ENCODE peak calls at places on chromosomes 6 and 20, in ten cellular contexts. F, Q, S, I, M, J, C, T, H and G are unnamed samples.

GRCh38 chr20:17023036-17023435 is 203.8 kb upstream of the PCSK2 start:
- DNase-seq in F (no peak), Q (peak), S (no peak), I (no peak), M (no peak), J (no peak), C (no peak), T (no peak), H (no peak), G (no peak)

GRCh38 chr6:133767571-133767970 is 121.3 kb upstream of the TCF21 start:
- DNase-seq in F (peak), Q (no peak), S (no peak), I (no peak), M (no peak), J (no peak), C (no peak), T (peak), H (no peak), G (no peak)

GRCh38 chr6:157264701-157265100 is 58.6 kb downstream of the TMEM242 start:
- DNase-seq in F (no peak), Q (no peak), S (no peak), I (no peak), M (no peak), J (no peak), C (no peak), T (no peak), H (no peak), G (no peak)

GRCh38 chr20:63027425-63028389 is 20.9 kb upstream of the BHLHE23 start:
- DNase-seq in F (peak), Q (peak), S (no peak), I (peak), M (no peak), J (no peak), C (peak), T (no peak), H (no peak), G (no peak)

GRCh38 chr6:39855356-39855995 is 63.3 kb downstream of the DAAM2 start:
- DNase-seq in F (peak), Q (no peak), S (no peak), I (no peak), M (no peak), J (no peak), C (no peak), T (peak), H (no peak), G (no peak)

GRCh38 chr6:34919651-34920050 is 30.6 kb downstream of the ANKS1A start:
- DNase-seq in F (peak), Q (no peak), S (no peak), I (no peak), M (no peak), J (no peak), C (no peak), T (peak), H (no peak), G (no peak)

GRCh38 chr20:50359607-50360217 is 150.5 kb upstream of the PTPN1 start:
- DNase-seq in F (no peak), Q (no peak), S (no peak), I (no peak), M (no peak), J (no peak), C (no peak), T (no peak), H (no peak), G (no peak)

GRCh38 chr20:22578221-22579118 is 5.9 kb downstream of the FOXA2 start:
- DNase-seq in F (no peak), Q (peak), S (no peak), I (no peak), M (no peak), J (no peak), C (no peak), T (no peak), H (no peak), G (no peak)

GRCh38 chr6:163308629-163309276 is 105.8 kb upstream of the QKI start:
- DNase-seq in F (no peak), Q (no peak), S (no peak), I (no peak), M (no peak), J (no peak), C (no peak), T (no peak), H (no peak), G (no peak)

GRCh38 chr6:150334790-150335783 is 33.7 kb upstream of the IYD start:
- DNase-seq in F (peak), Q (peak), S (peak), I (no peak), M (peak), J (peak), C (no peak), T (peak), H (no peak), G (no peak)

GRCh38 chr6:133301739-133302138 is 60.6 kb downstream of the EYA4 start:
- DNase-seq in F (no peak), Q (no peak), S (no peak), I (no peak), M (no peak), J (no peak), C (no peak), T (no peak), H (no peak), G (no peak)

GRCh38 chr6:96685702-96686101 is 122.8 kb downstream of the FHL5 start:
- DNase-seq in F (no peak), Q (no peak), S (no peak), I (no peak), M (no peak), J (no peak), C (no peak), T (no peak), H (no peak), G (no peak)

GRCh38 chr20:43040427-43040826 is 149.3 kb downstream of the PTPRT start:
- DNase-seq in F (peak), Q (peak), S (peak), I (no peak), M (no peak), J (no peak), C (no peak), T (no peak), H (no peak), G (no peak)

GRCh38 chr6:57254055-57254717 is 32.1 kb upstream of the RAB23 start:
- DNase-seq in F (no peak), Q (peak), S (no peak), I (no peak), M (no peak), J (no peak), C (no peak), T (no peak), H (no peak), G (no peak)

GRCh38 chr6:3315841-3316240 is 57.1 kb downstream of the PSMG4 start:
- DNase-seq in F (no peak), Q (no peak), S (no peak), I (no peak), M (no peak), J (no peak), C (no peak), T (no peak), H (no peak), G (no peak)

GRCh38 chr20:60653111-60653845 is 598.8 kb upstream of the CDH4 start:
- DNase-seq in F (peak), Q (no peak), S (no peak), I (no peak), M (no peak), J (no peak), C (no peak), T (peak), H (no peak), G (no peak)

GRCh38 chr20:59178983-59179595 is 15.5 kb downstream of the ZNF831 start:
- DNase-seq in F (no peak), Q (peak), S (no peak), I (no peak), M (peak), J (no peak), C (no peak), T (no peak), H (no peak), G (no peak)

GRCh38 chr6:13248053-13248452 is 80.3 kb downstream of the TBC1D7 start:
- DNase-seq in F (no peak), Q (peak), S (peak), I (no peak), M (no peak), J (peak), C (no peak), T (peak), H (no peak), G (no peak)

GRCh38 chr6:53986165-53986720 is 125.0 kb upstream of the MLIP start:
- DNase-seq in F (peak), Q (peak), S (no peak), I (no peak), M (peak), J (peak), C (peak), T (peak), H (no peak), G (no peak)

GRCh38 chr6:131694832-131695426 is 6.3 kb downstream of the OR2A4 start:
- DNase-seq in F (peak), Q (peak), S (peak), I (peak), M (peak), J (peak), C (peak), T (peak), H (no peak), G (no peak)

GRCh38 chr20:57049298-57049697 is 217.1 kb downstream of the BMP7 start:
- DNase-seq in F (no peak), Q (no peak), S (no peak), I (no peak), M (no peak), J (no peak), C (no peak), T (no peak), H (no peak), G (no peak)

GRCh38 chr6:30819287-30819917 is 64.9 kb upstream of the DDR1 start:
- DNase-seq in F (peak), Q (no peak), S (no peak), I (no peak), M (no peak), J (no peak), C (no peak), T (peak), H (no peak), G (no peak)

GRCh38 chr6:63560806-63561672 is 11.2 kb upstream of the LOC128125822 start:
- DNase-seq in F (peak), Q (no peak), S (no peak), I (no peak), M (no peak), J (no peak), C (no peak), T (peak), H (no peak), G (no peak)

GRCh38 chr6:85008311-85009015 is 244.1 kb upstream of the TBX18 start:
- DNase-seq in F (peak), Q (no peak), S (no peak), I (no peak), M (no peak), J (no peak), C (no peak), T (no peak), H (no peak), G (no peak)

GRCh38 chr20:3470627-3471396 is at the start of gene ATRN:
- DNase-seq in F (peak), Q (peak), S (peak), I (peak), M (peak), J (peak), C (peak), T (peak), H (peak), G (peak)
- H3K27ac ChIP-seq in F (peak), Q (no peak), S (no peak), I (no peak), M (peak), J (peak), C (peak), T (peak), H (peak), G (peak)

GRCh38 chr20:34876161-34877001 is at the start of gene ACSS2:
- DNase-seq in F (peak), Q (peak), S (peak), I (peak), M (peak), J (peak), C (peak), T (peak), H (peak), G (peak)
- H3K27ac ChIP-seq in F (peak), Q (no peak), S (no peak), I (peak), M (peak), J (no peak), C (peak), T (peak), H (peak), G (peak)

GRCh38 chr6:74117113-74117512 is 421.1 kb downstream of the CD109 start:
- DNase-seq in F (no peak), Q (no peak), S (no peak), I (no peak), M (no peak), J (peak), C (no peak), T (peak), H (no peak), G (no peak)

GRCh38 chr6:74115674-74116073 is 419.7 kb downstream of the CD109 start:
- DNase-seq in F (peak), Q (no peak), S (no peak), I (no peak), M (no peak), J (no peak), C (no peak), T (no peak), H (no peak), G (no peak)

GRCh38 chr6:74113901-74114300 is 417.9 kb downstream of the CD109 start:
- DNase-seq in F (no peak), Q (no peak), S (no peak), I (no peak), M (no peak), J (no peak), C (no peak), T (peak), H (no peak), G (no peak)

GRCh38 chr6:74114428-74114827 is 418.4 kb downstream of the CD109 start:
- DNase-seq in F (no peak), Q (no peak), S (no peak), I (no peak), M (no peak), J (no peak), C (no peak), T (no peak), H (no peak), G (no peak)
- H3K27ac ChIP-seq in F (no peak), Q (no peak), S (no peak), I (no peak), M (no peak), J (no peak), C (no peak), T (no peak), H (no peak), G (no peak)

GRCh38 chr6:44329858-44330257 is 12.6 kb upstream of the SPATS1 start:
- DNase-seq in F (no peak), Q (no peak), S (no peak), I (no peak), M (no peak), J (no peak), C (no peak), T (no peak), H (no peak), G (no peak)
- H3K27ac ChIP-seq in F (no peak), Q (no peak), S (no peak), I (no peak), M (no peak), J (no peak), C (no peak), T (no peak), H (no peak), G (no peak)

DNA sequence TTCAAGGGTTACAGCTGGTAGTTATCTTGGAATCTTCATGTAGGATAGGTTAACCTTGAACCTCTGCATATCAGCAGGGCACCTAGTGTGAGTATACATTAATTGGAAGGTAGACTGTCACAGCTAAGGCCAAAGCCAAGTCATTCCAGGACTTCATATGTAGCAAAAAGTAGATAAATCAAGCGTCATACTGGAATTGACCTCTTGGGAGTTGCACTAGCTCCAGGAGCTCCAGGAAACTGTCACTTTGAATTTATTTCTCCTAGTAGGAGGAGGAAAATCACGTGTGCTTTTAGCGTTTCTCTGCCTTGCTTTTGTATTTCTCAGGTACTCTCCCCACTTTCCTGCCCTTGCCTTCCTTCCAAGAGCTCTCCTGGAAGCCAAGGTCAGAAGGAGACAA is 30.3 kb downstream of the RIPOR2 start:
- DNase-seq in F (no peak), Q (no peak), S (no peak), I (no peak), M (no peak), J (no peak), C (no peak), T (no peak), H (no peak), G (no peak)
- H3K27ac ChIP-seq in F (no peak), Q (no peak), S (no peak), I (no peak), M (no peak), J (no peak), C (no peak), T (no peak), H (peak), G (no peak)

DNA sequence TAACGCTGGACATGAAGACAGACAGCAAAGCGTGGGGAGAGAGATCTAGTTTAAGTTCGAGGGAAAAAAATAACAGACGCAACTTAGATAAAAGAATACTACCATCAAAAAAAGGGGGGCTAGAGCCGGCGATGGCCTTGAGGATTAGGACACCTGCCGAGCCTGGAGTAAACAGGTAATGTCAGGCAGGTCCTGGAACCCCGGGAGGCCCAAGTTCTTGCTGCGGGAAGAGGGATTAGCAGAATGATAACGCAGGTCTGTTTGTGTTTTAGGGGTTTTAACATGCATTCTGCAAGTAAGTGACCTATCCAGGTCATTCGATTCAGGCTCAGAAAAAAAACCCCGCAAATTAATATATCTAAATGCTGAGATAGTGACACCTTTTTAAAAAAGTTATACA is 754 bp upstream of the TMEM170B start:
- DNase-seq in F (peak), Q (peak), S (peak), I (peak), M (no peak), J (no peak), C (no peak), T (no peak), H (no peak), G (no peak)
- H3K27ac ChIP-seq in F (no peak), Q (no peak), S (no peak), I (peak), M (peak), J (no peak), C (peak), T (peak), H (peak), G (peak)

DNA sequence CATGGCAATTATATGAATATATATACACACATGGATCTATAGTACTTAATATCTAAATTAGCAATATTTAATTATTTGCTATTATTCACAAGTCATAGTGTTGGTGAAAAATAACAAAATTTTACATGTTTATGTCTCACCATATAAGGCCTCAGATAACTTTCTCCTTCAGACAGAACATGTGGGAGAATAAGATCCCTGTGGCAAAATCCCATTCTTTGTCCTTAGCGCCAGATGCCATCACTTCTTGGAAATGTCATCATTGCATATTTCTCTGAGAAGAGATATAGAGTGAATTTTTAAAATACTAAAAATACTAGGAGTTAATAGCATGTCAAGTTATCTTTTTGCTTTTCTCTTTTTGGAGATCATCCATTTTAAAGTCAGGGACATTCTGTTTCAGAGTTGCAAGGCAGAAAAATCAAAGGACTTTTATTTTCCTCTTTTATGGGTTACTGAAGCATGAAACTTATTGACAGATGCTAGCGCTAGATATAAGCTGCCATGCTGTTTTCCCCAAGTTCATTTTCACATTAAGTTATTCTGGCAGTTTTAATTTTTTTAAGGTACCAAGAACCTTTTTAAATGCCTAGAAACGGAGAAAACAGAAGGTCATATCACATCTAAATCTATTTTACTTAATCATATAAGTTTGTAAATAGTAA is 30.4 kb upstream of the STXBP5 start:
- DNase-seq in F (no peak), Q (no peak), S (no peak), I (no peak), M (no peak), J (no peak), C (no peak), T (peak), H (no peak), G (no peak)
- H3K27ac ChIP-seq in F (no peak), Q (no peak), S (no peak), I (no peak), M (no peak), J (no peak), C (no peak), T (no peak), H (no peak), G (no peak)

GRCh38 chr6:99867026-99867425 is 127.0 kb downstream of the MCHR2 start:
- DNase-seq in F (no peak), Q (no peak), S (no peak), I (no peak), M (no peak), J (no peak), C (no peak), T (no peak), H (no peak), G (no peak)
- H3K27ac ChIP-seq in F (no peak), Q (no peak), S (no peak), I (no peak), M (no peak), J (no peak), C (no peak), T (no peak), H (no peak), G (no peak)